ENCODE peak calls at places on chromosomes 6 and 20, in four cellular contexts. U, Y, X and M are unnamed samples.

GRCh38 chr20:33990075-33990474 is 3.6 kb upstream of the RALY start:
- DNase-seq in U (no peak), Y (no peak), X (no peak), M (no peak)

GRCh38 chr6:47631248-47632196 is 66.9 kb upstream of the ADGRF4 start:
- DNase-seq in U (peak; percentile 85), Y (no peak), X (peak; percentile 77), M (no peak)

GRCh38 chr6:68196645-68197044 is 438.4 kb upstream of the ADGRB3 start:
- DNase-seq in U (peak; percentile 67), Y (no peak), X (peak; percentile 48), M (no peak)

GRCh38 chr20:35320396-35321126 is 28.3 kb upstream of the FAM83C start:
- DNase-seq in U (peak; percentile 33), Y (peak; percentile 74), X (no peak), M (no peak)

GRCh38 chr6:170227521-170227983 is 63.3 kb downstream of the DLL1 start:
- DNase-seq in U (no peak), Y (no peak), X (no peak), M (no peak)

GRCh38 chr20:3222635-3223600 is 13.6 kb downstream of the ITPA start:
- DNase-seq in U (peak; percentile 23), Y (no peak), X (no peak), M (no peak)

GRCh38 chr6:111230351-111231077 is 143.2 kb downstream of the SLC16A10 start:
- DNase-seq in U (no peak), Y (peak; percentile 46), X (no peak), M (peak; percentile 63)

GRCh38 chr6:53913286-53913685 is 118.5 kb downstream of the LRRC1 start:
- DNase-seq in U (no peak), Y (no peak), X (no peak), M (no peak)

GRCh38 chr6:4905858-4906257 is 98.0 kb downstream of the RPP40 start:
- DNase-seq in U (no peak), Y (no peak), X (no peak), M (no peak)

GRCh38 chr20:63309261-63310071 is 16.5 kb downstream of the COL20A1 start:
- DNase-seq in U (peak; percentile 76), Y (no peak), X (peak; percentile 36), M (no peak)

GRCh38 chr20:1818895-1819294 is 76.3 kb upstream of the SIRPA start:
- DNase-seq in U (peak; percentile 32), Y (no peak), X (no peak), M (no peak)

GRCh38 chr20:18853946-18854646 is 40.5 kb downstream of the SCP2D1 start:
- DNase-seq in U (no peak), Y (no peak), X (no peak), M (no peak)

GRCh38 chr6:145151624-145152023 is 583.7 kb downstream of the EPM2A start:
- DNase-seq in U (no peak), Y (no peak), X (no peak), M (no peak)

GRCh38 chr6:13434455-13434775 is 53.0 kb downstream of the GFOD1 start:
- DNase-seq in U (no peak), Y (no peak), X (no peak), M (no peak)

GRCh38 chr20:17343631-17344447 is 117.0 kb downstream of the PCSK2 start:
- DNase-seq in U (no peak), Y (no peak), X (peak; percentile 78), M (peak; percentile 44)

GRCh38 chr6:36933102-36933501 is 21.4 kb upstream of the PI16 start:
- DNase-seq in U (no peak), Y (no peak), X (peak; percentile 38), M (no peak)

GRCh38 chr6:39665871-39666270 is 59.3 kb downstream of the KIF6 start:
- DNase-seq in U (no peak), Y (no peak), X (no peak), M (no peak)

GRCh38 chr6:20141931-20142330 is 70.3 kb downstream of the MBOAT1 start:
- DNase-seq in U (no peak), Y (no peak), X (no peak), M (no peak)

GRCh38 chr20:25991051-25991755 is 294.6 kb upstream of the ZNF337 start:
- DNase-seq in U (no peak), Y (no peak), X (no peak), M (no peak)

GRCh38 chr6:148343028-148343374 is 363 bp downstream of the SASH1 start:
- DNase-seq in U (peak; percentile 57), Y (no peak), X (no peak), M (no peak)

GRCh38 chr6:29552512-29553051 is 7.0 kb downstream of the UBD start:
- DNase-seq in U (peak; percentile 62), Y (peak; percentile 49), X (peak; percentile 64), M (peak; percentile 43)
- H3K4me3 ChIP-seq in U (peak overlapping the region; percentile 64), Y (no peak overlapping the region), X (no peak overlapping the region), M (no peak overlapping the region)

DNA sequence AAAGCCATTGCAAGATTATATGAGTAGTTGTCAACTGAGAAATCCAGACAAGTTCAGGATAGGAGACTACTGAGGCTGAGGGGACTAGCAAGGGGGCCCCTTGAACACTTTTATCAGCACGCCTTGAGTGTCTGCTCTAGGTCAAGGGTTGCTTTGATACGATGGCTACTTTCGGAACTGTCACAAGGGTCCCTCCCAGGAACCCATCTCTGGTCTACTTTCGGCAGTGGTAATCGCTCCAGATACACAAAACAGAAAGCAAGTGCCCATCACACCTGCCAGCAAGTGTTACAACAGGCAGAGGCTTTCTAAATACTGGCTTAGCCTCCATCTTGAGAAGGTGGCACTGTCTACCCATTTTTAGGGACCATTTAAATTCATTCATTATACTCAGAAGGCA is 61.1 kb downstream of the GJA10 start:
- DNase-seq in U (no peak), Y (no peak), X (no peak), M (no peak)
- TF ChIP-seq CTCF in U (no peak), Y (no peak), X (no peak), M (no peak)

GRCh38 chr6:35184580-35185301 is 29.0 kb upstream of the SCUBE3 start:
- DNase-seq in U (no peak), Y (no peak), X (no peak), M (no peak)

GRCh38 chr6:35183281-35183680 is 30.5 kb upstream of the SCUBE3 start:
- DNase-seq in U (no peak), Y (no peak), X (no peak), M (no peak)

GRCh38 chr6:35183935-35184334 is 29.8 kb upstream of the SCUBE3 start:
- DNase-seq in U (no peak), Y (no peak), X (no peak), M (no peak)

GRCh38 chr6:35181313-35181932 is 32.3 kb upstream of the SCUBE3 start:
- DNase-seq in U (no peak), Y (no peak), X (peak; percentile 23), M (peak; percentile 59)

GRCh38 chr6:35181933-35182612 is 31.7 kb upstream of the SCUBE3 start:
- DNase-seq in U (peak; percentile 73), Y (no peak), X (peak; percentile 72), M (no peak)
- H3K4me3 ChIP-seq in U (peak overlapping the region; percentile 47), Y (no peak overlapping the region), X (peak overlapping the region; percentile 24), M (no peak overlapping the region)

GRCh38 chr6:38180586-38180985 is 361.1 kb downstream of the ZFAND3 start:
- DNase-seq in U (no peak), Y (no peak), X (no peak), M (no peak)

GRCh38 chr6:38177885-38178583 is 358.5 kb downstream of the ZFAND3 start:
- DNase-seq in U (no peak), Y (no peak), X (no peak), M (no peak)

GRCh38 chr6:38179794-38180430 is 360.4 kb downstream of the ZFAND3 start:
- DNase-seq in U (no peak), Y (no peak), X (no peak), M (no peak)

GRCh38 chr6:38178584-38178886 is 359.0 kb downstream of the ZFAND3 start:
- DNase-seq in U (no peak), Y (no peak), X (no peak), M (no peak)

GRCh38 chr6:38179300-38179699 is 359.8 kb downstream of the ZFAND3 start:
- DNase-seq in U (no peak), Y (no peak), X (no peak), M (no peak)
- TF ChIP-seq CTCF in U (peak; percentile 10), Y (no peak), X (peak; percentile 32), M (no peak)

GRCh38 chr20:53707341-53708102 is 113.9 kb upstream of the ZNF217 start:
- DNase-seq in U (peak; percentile 36), Y (no peak), X (no peak), M (no peak)
- H3K4me3 ChIP-seq in U (no peak overlapping the region), Y (no peak overlapping the region), X (no peak overlapping the region), M (no peak overlapping the region)